ENCODE peak calls at places on chromosome 12, in nine cellular contexts. L, J, G, W, Z, F, Q, T and O are unnamed samples.

GRCh38 chr12:57454566-57455373 is at the start of gene INHBE:
- DNase-seq in L (peak; percentile 52), J (peak; percentile 96), G (peak; percentile 82), W (no peak), Z (no peak), F (no peak), Q (peak; percentile 38), T (no peak), O (no peak)

GRCh38 chr12:69388371-69388770 is 28.8 kb downstream of the YEATS4 start:
- DNase-seq in L (peak; percentile 36), J (peak; percentile 81), G (peak; percentile 68), W (no peak), Z (no peak), F (peak; percentile 67), Q (peak; percentile 55), T (peak; percentile 34), O (peak; percentile 38)

GRCh38 chr12:29113101-29113500 is 36.0 kb upstream of the FAR2 start:
- DNase-seq in L (no peak), J (peak; percentile 21), G (no peak), W (no peak), Z (no peak), F (peak; percentile 64), Q (no peak), T (peak; percentile 41), O (no peak)

GRCh38 chr12:79333144-79333543 is 357.6 kb downstream of the PAWR start:
- DNase-seq in L (no peak), J (no peak), G (no peak), W (no peak), Z (no peak), F (no peak), Q (no peak), T (no peak), O (no peak)

GRCh38 chr12:116916122-116916521 is 5.4 kb downstream of the FBXW8 start:
- DNase-seq in L (no peak), J (peak; percentile 60), G (no peak), W (no peak), Z (no peak), F (peak; percentile 92), Q (no peak), T (peak; percentile 64), O (no peak)

GRCh38 chr12:44812062-44812461 is 64.1 kb downstream of the NELL2 start:
- DNase-seq in L (no peak), J (no peak), G (peak; percentile 33), W (no peak), Z (no peak), F (peak; percentile 28), Q (peak; percentile 60), T (peak; percentile 13), O (no peak)

GRCh38 chr12:64625243-64626077 is 15.2 kb downstream of the RASSF3 start:
- DNase-seq in L (peak; percentile 32), J (peak; percentile 94), G (peak; percentile 92), W (peak; percentile 61), Z (peak; percentile 93), F (peak; percentile 91), Q (peak; percentile 94), T (peak; percentile 60), O (no peak)

GRCh38 chr12:111413442-111414086 is 7.8 kb downstream of the SH2B3 start:
- DNase-seq in L (no peak), J (peak; percentile 77), G (no peak), W (no peak), Z (no peak), F (peak; percentile 38), Q (peak; percentile 52), T (no peak), O (no peak)

GRCh38 chr12:29148065-29148957 is 767 bp upstream of the FAR2 start:
- DNase-seq in L (no peak), J (no peak), G (peak; percentile 5), W (peak; percentile 31), Z (peak; percentile 83), F (no peak), Q (peak; percentile 42), T (no peak), O (no peak)

GRCh38 chr12:42921741-42922511 is 332.4 kb upstream of the PRICKLE1 start:
- DNase-seq in L (no peak), J (peak; percentile 77), G (peak; percentile 18), W (no peak), Z (no peak), F (peak; percentile 58), Q (no peak), T (no peak), O (no peak)

GRCh38 chr12:9319842-9320173 is 111.6 kb upstream of the PZP start:
- DNase-seq in L (no peak), J (no peak), G (no peak), W (no peak), Z (no peak), F (peak; percentile 94), Q (no peak), T (no peak), O (no peak)

GRCh38 chr12:131831635-131832041 is 3.4 kb downstream of the MMP17 start:
- DNase-seq in L (no peak), J (peak; percentile 53), G (peak; percentile 83), W (no peak), Z (peak; percentile 74), F (peak; percentile 27), Q (peak; percentile 93), T (no peak), O (no peak)

GRCh38 chr12:131833896-131834641 is 5.9 kb downstream of the MMP17 start:
- DNase-seq in L (no peak), J (peak; percentile 37), G (peak; percentile 73), W (no peak), Z (no peak), F (no peak), Q (peak; percentile 66), T (no peak), O (no peak)

GRCh38 chr12:131833288-131833895 is 5.2 kb downstream of the MMP17 start:
- DNase-seq in L (no peak), J (no peak), G (no peak), W (no peak), Z (no peak), F (no peak), Q (no peak), T (no peak), O (no peak)

GRCh38 chr12:131831021-131831571 is 2.9 kb downstream of the MMP17 start:
- DNase-seq in L (no peak), J (no peak), G (peak; percentile 63), W (no peak), Z (peak; percentile 66), F (no peak), Q (peak; percentile 77), T (no peak), O (no peak)

DNA sequence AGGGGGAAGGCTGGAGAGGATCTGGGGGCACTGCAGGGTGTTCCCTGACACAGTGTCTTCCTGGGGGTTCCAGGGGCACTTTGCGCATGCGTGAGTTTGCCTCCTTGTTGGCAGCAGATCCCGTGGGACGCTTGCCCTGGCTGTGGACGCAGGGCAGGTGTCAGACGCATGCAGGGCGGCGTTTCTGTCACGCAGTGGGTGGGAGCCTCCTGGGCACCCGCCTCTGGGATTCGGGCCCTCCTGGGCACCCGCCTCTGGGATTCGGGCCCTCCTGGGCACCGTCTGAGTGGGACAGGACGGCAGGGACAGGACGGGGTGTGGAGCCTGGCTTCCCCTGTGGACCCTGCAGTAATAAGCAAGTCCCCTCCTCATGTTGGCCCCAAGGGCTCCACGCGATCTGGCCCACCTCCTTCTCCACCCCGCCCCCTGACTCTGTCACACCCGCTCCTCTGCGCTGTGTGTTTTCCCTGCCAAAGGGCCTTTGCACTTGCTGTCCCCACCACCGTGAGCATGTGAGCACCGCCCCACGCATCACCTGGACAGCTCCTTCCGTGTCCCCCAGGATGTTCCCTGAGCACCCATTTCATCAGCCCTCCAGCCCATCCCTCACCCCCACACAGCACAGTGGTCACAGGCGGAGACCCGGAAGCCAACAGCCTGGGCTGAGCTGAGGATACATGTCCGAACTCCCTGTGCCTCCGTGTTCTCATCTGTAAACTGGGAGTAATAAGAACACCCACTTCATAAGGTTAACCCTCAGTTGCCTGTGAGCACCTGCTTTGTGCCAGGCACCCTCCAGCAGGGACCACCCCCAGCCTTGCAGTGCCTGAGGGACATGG is 4.4 kb downstream of the MMP17 start:
- DNase-seq in L (no peak), J (peak; percentile 30), G (peak; percentile 83), W (no peak), Z (peak; percentile 87), F (peak; percentile 33), Q (peak; percentile 83), T (no peak), O (no peak)
- H3K4me3 ChIP-seq in L (no peak overlapping the region), J (peak overlapping the region; percentile 6), G (peak overlapping the region; percentile 91), W (no peak overlapping the region), Z (peak overlapping the region; percentile 29), F (peak overlapping the region; percentile 41), Q (peak overlapping the region; percentile 54), T (no peak overlapping the region), O (no peak overlapping the region)

DNA sequence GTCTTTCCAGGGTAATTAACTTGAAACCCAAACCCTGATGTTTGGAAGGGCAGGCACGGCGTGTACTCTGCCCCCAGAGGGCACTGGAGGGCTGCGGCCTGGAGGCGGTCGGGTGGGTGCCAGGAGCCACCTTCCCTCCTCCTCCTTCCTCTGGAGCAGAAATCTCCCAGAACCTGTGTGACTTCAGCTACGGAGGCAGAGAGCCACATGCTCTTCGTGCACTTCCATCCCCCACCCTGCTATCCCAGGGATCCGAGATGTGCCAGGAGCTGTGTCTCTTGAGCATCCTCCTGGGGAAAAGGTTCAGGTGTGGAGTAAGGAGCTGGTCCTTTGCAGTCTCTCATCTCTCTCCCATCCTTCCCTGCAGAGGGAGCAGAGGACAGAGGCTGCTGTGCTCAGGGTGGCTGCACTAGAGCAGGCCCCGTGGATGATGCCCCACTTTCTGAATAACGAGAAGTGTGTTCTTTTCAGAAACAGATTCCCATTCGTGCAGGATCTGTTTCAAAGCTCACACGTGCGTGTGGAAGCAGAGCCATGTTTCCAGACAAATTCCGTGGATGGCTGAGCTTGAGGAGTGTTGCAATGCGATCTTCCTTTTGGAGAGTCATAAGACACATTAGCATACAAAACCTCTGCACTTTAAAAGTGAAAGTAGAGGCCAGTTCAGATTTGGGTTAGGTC is 162.9 kb downstream of the ADGRD1 start:
- DNase-seq in L (peak; percentile 7), J (no peak), G (peak; percentile 36), W (no peak), Z (peak; percentile 73), F (no peak), Q (no peak), T (no peak), O (no peak)
- TF ChIP-seq CTCF in L (peak; percentile 24), J (no peak), G (peak; percentile 56), W (no peak), Z (no peak), F (no peak), Q (peak; percentile 39), T (peak; percentile 71), O (no peak)

GRCh38 chr12:124904306-124905098 is 9.9 kb downstream of the UBC start:
- DNase-seq in L (peak; percentile 51), J (peak; percentile 94), G (peak; percentile 94), W (peak; percentile 70), Z (peak; percentile 96), F (peak; percentile 87), Q (no peak), T (no peak), O (peak; percentile 75)
- H3K4me3 ChIP-seq in L (no peak overlapping the region), J (no peak overlapping the region), G (no peak overlapping the region), W (no peak overlapping the region), Z (no peak overlapping the region), F (no peak overlapping the region), Q (no peak overlapping the region), T (no peak overlapping the region), O (no peak overlapping the region)

DNA sequence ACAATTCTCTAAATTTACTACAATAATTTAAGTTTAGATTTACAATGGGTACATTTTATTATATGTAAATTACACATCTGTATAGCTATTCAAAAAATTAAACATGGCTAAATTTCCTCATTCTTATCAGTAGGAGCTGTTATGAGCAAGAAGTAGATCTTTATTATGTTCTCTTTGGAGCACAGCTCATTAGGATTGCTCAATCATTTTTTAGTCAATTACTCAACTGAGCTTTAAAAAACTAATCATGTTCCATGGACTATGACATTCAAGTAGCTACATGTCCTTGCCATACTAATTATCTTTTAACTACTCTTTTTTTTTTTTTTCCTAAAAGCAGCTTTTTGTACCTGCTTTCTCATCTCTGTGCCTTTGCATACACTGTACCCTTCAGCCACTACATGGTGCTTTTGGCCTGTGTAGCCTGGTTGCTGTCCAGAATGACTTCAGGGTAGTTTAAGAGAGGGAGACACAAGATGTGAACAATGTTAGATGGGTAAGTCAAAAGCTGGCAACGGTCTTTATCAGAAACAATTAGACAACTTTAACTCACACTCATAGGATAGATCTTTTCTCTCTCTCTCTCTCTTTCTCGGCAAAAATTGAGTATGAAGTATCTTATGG is 69.0 kb downstream of the SSPN start:
- DNase-seq in L (no peak), J (no peak), G (no peak), W (no peak), Z (no peak), F (peak; percentile 95), Q (no peak), T (no peak), O (no peak)
- TF ChIP-seq CTCF in L (peak; percentile 22), J (no peak), G (no peak), W (no peak), Z (no peak), F (peak; percentile 18), Q (no peak), T (no peak), O (no peak)